ENCODE peak calls at places on chromosome 14, in ten cellular contexts. I, O, B, H, N, J, T, V, P and Z are unnamed samples.

GRCh38 chr14:101132051-101132541 is 228.6 kb upstream of the RTL1 start:
- DNase-seq in O (no peak), B (no peak), N (no peak), V (no peak), P (no peak), I (peak; percentile 24), H (no peak), J (no peak), T (no peak), Z (no peak)

GRCh38 chr14:31726337-31726736 is 165.1 kb downstream of the NUBPL start:
- DNase-seq in B (no peak), O (no peak), I (no peak), V (no peak), N (no peak), T (no peak), H (no peak), P (no peak), J (no peak), Z (no peak)

GRCh38 chr14:93655078-93655750 is 133.1 kb downstream of the PRIMA1 start:
- DNase-seq in T (no peak), V (peak; percentile 8), N (no peak), O (peak; percentile 22), B (no peak), I (no peak), P (no peak), J (peak; percentile 29), H (no peak), Z (peak; percentile 44)

GRCh38 chr14:101834387-101835165 is 73.1 kb downstream of the PPP2R5C start:
- DNase-seq in B (no peak), N (no peak), P (no peak), I (no peak), J (no peak), O (no peak), V (no peak), T (no peak), H (no peak), Z (no peak)

GRCh38 chr14:39158222-39158858 is 11.8 kb downstream of the TRAPPC6B start:
- DNase-seq in T (no peak), B (no peak), O (no peak), I (no peak), V (no peak), N (no peak), P (no peak), H (no peak), J (no peak), Z (no peak)

GRCh38 chr14:105026033-105026785 is 5.3 kb upstream of the CDCA4 start:
- DNase-seq in H (no peak), N (no peak), I (no peak), T (no peak), V (no peak), P (no peak), J (no peak), O (no peak), B (no peak), Z (no peak)

GRCh38 chr14:97432586-97432985 is 635.4 kb downstream of the VRK1 start:
- DNase-seq in H (no peak), P (no peak), V (no peak), J (no peak), O (no peak), I (no peak), T (no peak), B (no peak), N (no peak), Z (no peak)

GRCh38 chr14:79809849-79810612 is 401.3 kb downstream of the DIO2 start:
- DNase-seq in H (no peak), B (no peak), J (no peak), N (no peak), O (peak; percentile 5), P (no peak), I (no peak), T (no peak), V (no peak), Z (no peak)

GRCh38 chr14:102819176-102819628 is 42.0 kb downstream of the TRAF3 start:
- DNase-seq in J (peak; percentile 56), H (no peak), N (peak; percentile 67), P (no peak), O (no peak), I (no peak), B (no peak), V (no peak), T (no peak), Z (no peak)

GRCh38 chr14:91117960-91118359 is 4.1 kb downstream of the DGLUCY start:
- DNase-seq in O (no peak), J (no peak), P (no peak), N (no peak), T (no peak), I (no peak), V (no peak), B (no peak), H (no peak), Z (no peak)

GRCh38 chr14:24984846-24985589 is 64.9 kb downstream of the STXBP6 start:
- DNase-seq in B (peak; percentile 30), I (no peak), H (no peak), T (no peak), J (peak; percentile 88), N (peak; percentile 66), O (no peak), P (no peak), V (no peak), Z (no peak)

GRCh38 chr14:55928316-55928715 is 189.9 kb upstream of the PELI2 start:
- DNase-seq in J (no peak), T (no peak), V (no peak), I (no peak), O (no peak), H (no peak), N (no peak), B (no peak), P (no peak), Z (no peak)

DNA sequence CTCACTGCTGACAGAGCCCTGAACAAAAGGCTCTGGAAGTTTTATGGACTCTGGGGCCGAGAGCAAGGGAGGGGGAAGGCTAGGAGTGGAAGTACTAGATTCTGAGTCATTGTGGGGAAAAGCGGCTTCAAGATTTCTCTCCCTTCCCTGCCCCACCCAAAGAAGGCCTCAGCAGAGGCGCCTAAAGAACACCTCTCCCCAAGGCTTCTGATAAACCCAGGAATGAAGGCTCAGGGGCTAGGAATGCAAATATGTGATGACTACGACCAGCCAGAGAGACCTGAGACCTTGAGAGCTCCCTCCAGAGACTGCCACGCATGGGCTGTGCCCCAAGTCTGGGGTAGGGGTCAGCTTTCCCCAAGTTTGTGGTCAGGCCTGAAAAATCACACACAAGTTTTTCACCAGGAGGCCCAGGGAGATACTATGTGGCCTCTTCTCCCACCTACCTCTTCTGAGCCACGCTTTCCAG is 130.7 kb upstream of the HIF1A start:
- DNase-seq in T (no peak), I (no peak), N (no peak), O (peak; percentile 79), P (no peak), V (peak; percentile 86), H (no peak), B (no peak), J (no peak), Z (no peak)
- TF ChIP-seq CTCF in T (no peak), I (no peak), N (no peak), O (no peak), P (no peak), V (no peak), H (no peak), B (no peak), J (no peak), Z (no peak)

DNA sequence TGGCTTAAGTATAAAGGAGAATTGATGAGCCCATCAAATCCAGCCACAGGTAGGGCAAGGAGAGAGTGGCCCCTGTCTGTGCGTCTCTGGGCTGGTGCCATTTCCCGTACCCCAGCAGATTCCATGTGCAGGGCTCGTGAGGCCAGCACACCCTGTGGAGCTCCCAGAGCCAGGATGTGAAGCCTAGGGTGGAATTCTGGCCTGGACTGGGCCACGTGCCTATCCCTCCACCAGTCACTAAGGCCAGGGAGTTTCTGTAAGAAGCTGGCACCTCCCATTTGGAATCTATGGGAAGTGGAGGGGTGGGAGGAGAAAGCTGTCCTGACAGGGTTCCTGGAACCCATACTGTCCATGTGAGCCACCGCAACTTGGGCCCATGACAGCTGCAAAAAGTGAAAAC is 148.5 kb downstream of the FOXN3 start:
- DNase-seq in J (no peak), T (no peak), O (no peak), V (no peak), B (no peak), I (no peak), P (no peak), N (no peak), H (no peak), Z (no peak)
- TF ChIP-seq CTCF in J (no peak), T (no peak), O (no peak), V (no peak), B (no peak), I (no peak), P (no peak), N (no peak), H (no peak), Z (no peak)

GRCh38 chr14:59022144-59022543 is 166.3 kb upstream of the DAAM1 start:
- DNase-seq in V (no peak), T (no peak), B (no peak), J (no peak), N (no peak), O (no peak), I (no peak), H (no peak), P (no peak), Z (no peak)
- TF ChIP-seq CTCF in V (no peak), T (no peak), B (no peak), J (no peak), N (no peak), O (peak; percentile 35), I (no peak), H (peak; percentile 38), P (no peak), Z (no peak)

DNA sequence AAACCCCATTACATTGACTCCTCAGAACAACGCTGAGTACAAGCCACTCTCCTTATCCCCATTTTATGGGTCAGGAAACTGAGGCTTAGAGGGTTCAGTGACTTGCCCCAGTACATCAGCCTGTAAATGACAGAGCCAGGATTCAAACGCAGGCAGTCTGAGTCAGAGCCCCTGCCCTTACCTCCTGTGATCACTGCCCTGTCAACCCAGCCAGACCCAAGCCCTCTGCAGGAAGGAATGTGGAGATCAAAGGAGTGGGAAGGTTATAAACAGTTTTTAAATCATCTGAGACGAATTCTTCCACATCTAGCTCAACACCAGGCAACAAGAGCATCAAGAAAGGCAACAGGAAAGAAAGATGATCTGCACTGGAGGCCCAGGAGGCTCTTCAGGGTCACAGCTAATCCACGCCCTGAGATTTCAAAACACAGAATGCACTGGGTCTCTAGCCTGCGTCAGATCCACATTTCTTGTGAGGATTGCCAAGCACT is 38.5 kb downstream of the SPTB start:
- DNase-seq in N (no peak), V (no peak), B (no peak), J (no peak), H (peak; percentile 63), I (no peak), P (no peak), O (peak; percentile 58), T (no peak), Z (no peak)
- TF ChIP-seq CTCF in N (no peak), V (peak; percentile 63), B (no peak), J (no peak), H (peak; percentile 68), I (no peak), P (peak; percentile 14), O (peak; percentile 45), T (no peak), Z (peak; percentile 60)